ENCODE peak calls at places on chromosomes 1 and 21, in nine cellular contexts. I is fibroblast of lung, P is mammary epithelial cell, E is astrocyte, F is GM23338, V is neural progenitor cell, S is keratinocyte, Y is A673, G is DND-41. R is an unnamed sample.
A peak's percentile ranks its signal among the peaks of the same experiment; 100 is the strongest.

GRCh38 chr1:184507604-184508289 is 120.9 kb downstream of the C1orf21 start:
- DNase-seq in F (no peak), E (peak; percentile 48), S (no peak), I (peak; percentile 54), P (no peak), V (no peak), Y (no peak), G (no peak), R (no peak)

GRCh38 chr1:45834689-45835088 is 31.3 kb downstream of the MAST2 start:
- DNase-seq in P (no peak), Y (no peak), F (no peak), G (no peak), E (no peak), I (no peak), S (no peak), V (no peak), R (no peak)

GRCh38 chr1:24673336-24673735 is 30.2 kb downstream of the SRRM1 start:
- DNase-seq in V (no peak), Y (no peak), I (peak; percentile 46), F (no peak), E (peak; percentile 27), G (no peak), P (peak; percentile 38), S (no peak), R (no peak)

GRCh38 chr1:155005076-155005971 is 2.7 kb downstream of the ZBTB7B start:
- DNase-seq in S (no peak), F (no peak), V (no peak), P (no peak), I (peak; percentile 27), Y (no peak), E (no peak), G (no peak), R (no peak)

GRCh38 chr1:221849897-221850296 is 108.0 kb upstream of the DUSP10 start:
- DNase-seq in E (no peak), P (no peak), S (no peak), I (no peak), V (no peak), F (no peak), Y (no peak), G (no peak), R (no peak)

GRCh38 chr1:46181343-46182260 is 5.3 kb upstream of the P3R3URF start:
- DNase-seq in I (peak; percentile 59), F (no peak), E (peak; percentile 55), V (no peak), S (peak; percentile 60), Y (peak; percentile 49), P (peak; percentile 76), G (peak; percentile 67), R (no peak)

GRCh38 chr21:34205811-34206635 is 132.6 kb downstream of the MRPS6 start:
- DNase-seq in E (no peak), P (no peak), I (no peak), S (no peak), Y (peak; percentile 57), G (no peak), F (no peak), V (no peak), R (peak; percentile 84)

GRCh38 chr1:4108341-4108740 is 208.3 kb upstream of the C1orf174 start:
- DNase-seq in I (no peak), E (no peak), F (no peak), V (no peak), Y (peak; percentile 24), G (no peak), S (no peak), P (no peak), R (no peak)

GRCh38 chr21:46307625-46308024 is 16.0 kb downstream of the C21orf58 start:
- DNase-seq in I (peak; percentile 82), F (no peak), E (peak; percentile 79), S (no peak), P (peak; percentile 73), Y (no peak), V (no peak), G (no peak), R (no peak)

GRCh38 chr1:201074018-201074417 is 38.2 kb downstream of the CACNA1S start:
- DNase-seq in P (no peak), S (peak; percentile 26), I (no peak), Y (no peak), G (no peak), V (no peak), E (no peak), F (no peak), R (no peak)

GRCh38 chr1:201894343-201895119 is 5.8 kb downstream of the SHISA4 start:
- DNase-seq in S (no peak), F (peak; percentile 57), V (no peak), P (no peak), E (no peak), G (peak; percentile 19), I (no peak), Y (no peak), R (no peak)

GRCh38 chr1:23701996-23702395 is 10.4 kb downstream of the RPL11 start:
- DNase-seq in G (no peak), P (no peak), Y (no peak), I (no peak), S (no peak), F (no peak), V (no peak), E (no peak), R (no peak)

GRCh38 chr21:45977396-45977795 is 4.2 kb upstream of the COL6A1 start:
- DNase-seq in I (no peak), V (no peak), F (peak; percentile 71), G (no peak), Y (no peak), E (no peak), S (no peak), P (no peak), R (no peak)

GRCh38 chr1:235011064-235011598 is 117.5 kb downstream of the TOMM20 start:
- DNase-seq in P (no peak), E (no peak), S (no peak), G (peak; percentile 45), V (no peak), Y (no peak), F (no peak), I (no peak), R (no peak)

GRCh38 chr1:218361298-218362065 is 16.3 kb downstream of the TGFB2 start:
- DNase-seq in E (no peak), I (peak; percentile 51), S (no peak), G (no peak), Y (peak; percentile 69), V (peak; percentile 64), F (peak; percentile 47), P (no peak), R (peak; percentile 29)

DNA sequence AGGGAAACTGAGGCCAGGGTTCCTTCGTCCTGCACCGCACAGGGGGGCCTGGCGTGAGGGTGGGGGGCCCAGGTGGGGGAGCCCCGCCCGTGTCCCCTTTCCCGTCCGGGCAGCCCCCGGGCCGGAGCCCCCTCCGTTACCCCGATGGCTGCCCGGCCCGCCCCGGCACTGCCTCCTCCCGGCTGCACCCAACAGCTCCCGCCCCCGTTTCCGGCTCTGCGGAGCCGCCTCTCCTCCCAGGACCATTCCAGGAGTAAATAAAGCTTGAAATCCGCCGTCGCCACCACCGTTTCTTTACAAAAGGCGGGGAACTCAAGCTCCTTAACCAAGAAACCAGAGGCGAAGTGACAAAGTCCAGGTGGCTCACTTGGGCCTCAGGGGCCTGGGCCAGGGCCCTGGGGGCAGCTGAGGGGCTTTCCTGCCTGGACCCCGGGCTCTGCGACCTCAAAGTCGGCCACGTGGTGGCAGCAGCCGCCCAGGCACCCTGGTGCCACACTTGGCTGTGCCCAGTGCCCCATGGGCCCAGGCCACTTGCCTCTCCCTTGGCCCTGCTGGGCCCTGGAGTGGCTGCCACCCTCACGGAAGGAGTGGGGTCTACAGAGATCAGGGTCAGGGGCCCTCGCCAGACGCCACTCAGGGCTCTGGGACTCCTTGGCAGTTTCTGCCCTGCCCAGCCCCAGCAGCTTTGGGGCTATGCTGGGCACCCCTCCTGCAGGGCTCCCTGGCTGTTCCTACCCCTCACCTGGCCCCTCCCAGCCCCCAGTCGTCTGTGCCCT is 514 bp upstream of the FAAP20 start:
- DNase-seq in Y (peak; percentile 94), E (peak; percentile 61), G (peak; percentile 91), S (no peak), I (peak; percentile 79), P (peak; percentile 85), F (peak; percentile 89), V (peak; percentile 94), R (peak; percentile 79)
- TF ChIP-seq CTCF in Y (peak; percentile 96), E (peak; percentile 78), G (peak; percentile 91), S (peak; percentile 85), I (peak; percentile 81), P (peak; percentile 97), F (peak; percentile 95), V (peak; percentile 84), R (peak; percentile 91)

DNA sequence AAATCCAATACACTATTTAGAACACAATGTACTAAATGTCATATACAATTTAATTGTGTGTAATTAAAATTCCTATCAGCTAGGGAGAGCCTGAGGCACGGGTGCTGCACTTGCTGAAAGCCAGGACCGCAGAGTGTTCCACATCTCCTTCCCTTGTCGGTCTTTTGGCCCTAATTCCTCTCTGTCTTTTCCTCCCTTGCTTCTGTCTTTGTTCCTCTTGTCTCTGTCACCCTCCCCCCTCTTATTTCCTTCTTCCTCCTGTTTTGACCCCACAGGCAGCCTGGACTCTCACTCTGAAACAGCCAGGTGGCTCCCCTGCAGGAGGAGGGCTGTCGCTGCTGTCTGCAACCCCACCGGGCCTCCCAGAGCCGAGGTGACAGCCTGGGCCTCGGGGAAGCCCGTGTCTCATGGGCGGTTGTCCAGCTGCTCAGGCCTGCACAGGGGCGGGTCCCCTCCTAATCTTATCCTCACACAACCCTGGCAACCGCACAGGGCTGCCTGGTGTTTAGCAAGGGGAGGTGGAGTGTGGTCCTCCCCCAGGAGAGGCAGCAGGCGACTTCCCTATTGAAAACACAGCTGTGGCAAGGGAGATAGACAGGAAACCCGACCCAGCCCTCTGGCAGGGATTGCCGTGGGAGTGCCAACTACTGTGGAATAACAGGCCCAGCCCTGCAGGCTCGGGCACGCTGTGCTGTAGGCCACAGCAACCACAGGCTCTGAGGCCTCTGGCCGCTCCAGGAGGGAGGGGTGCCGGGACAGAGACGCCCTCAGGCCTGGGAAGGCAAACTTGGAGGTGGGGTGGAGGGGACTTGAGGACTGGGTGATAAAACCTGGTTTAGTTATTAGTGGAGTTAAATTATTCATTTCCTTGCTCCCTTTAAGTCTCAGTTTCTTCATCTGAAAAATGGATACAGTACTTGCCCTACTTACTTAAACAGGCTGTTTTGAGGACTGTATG is 68.8 kb upstream of the WDR26 start:
- DNase-seq in G (peak; percentile 79), I (peak; percentile 91), S (peak; percentile 96), V (peak; percentile 86), F (peak; percentile 87), P (peak; percentile 96), Y (peak; percentile 94), E (peak; percentile 86), R (peak; percentile 90)
- TF ChIP-seq EZH2 in G (no peak), I (no peak), S (no peak), V (no peak), F (no peak), P (no peak), Y (no peak), E (no peak), R (no peak)

DNA sequence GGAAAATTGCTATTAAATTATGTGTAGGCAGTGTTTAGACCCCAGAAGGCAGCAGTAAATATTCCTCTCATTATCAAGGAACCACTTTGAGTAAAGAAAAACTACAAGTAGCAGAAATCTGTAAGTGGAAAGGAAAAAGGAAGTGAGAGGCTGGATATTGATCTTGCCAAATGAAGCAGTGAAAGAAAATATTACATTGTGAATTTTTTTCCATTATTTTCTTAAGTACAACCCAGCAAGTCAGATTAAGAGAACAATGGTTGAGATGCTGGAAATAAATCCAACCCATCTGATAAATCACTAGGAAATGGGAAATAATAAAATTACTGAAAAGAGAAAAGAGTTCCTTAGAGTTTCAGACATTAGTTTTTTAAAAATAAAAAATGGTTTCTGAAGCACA is 106.7 kb downstream of the HMCN1 start:
- DNase-seq in Y (no peak), F (no peak), E (no peak), V (no peak), G (no peak), I (no peak), P (no peak), S (no peak), R (no peak)
- H3K36me3 ChIP-seq in Y (peaks cover 10% of the 10 kb centered on the region), F (no peaks in the 10 kb centered on the region), E (no peaks in the 10 kb centered on the region), V (no peaks in the 10 kb centered on the region), G (no peaks in the 10 kb centered on the region), I (no peaks in the 10 kb centered on the region), P (no peaks in the 10 kb centered on the region), S (no peaks in the 10 kb centered on the region), R (no peaks in the 10 kb centered on the region)

GRCh38 chr1:72845342-72845741 is 563.0 kb upstream of the NEGR1 start:
- DNase-seq in G (no peak), F (peak; percentile 78), P (peak; percentile 3), V (peak; percentile 58), S (no peak), I (peak; percentile 8), E (peak; percentile 1), Y (peak; percentile 49), R (no peak)
- TF ChIP-seq CTCF in G (peak; percentile 17), F (peak; percentile 80), P (no peak), V (peak; percentile 58), S (no peak), I (no peak), E (peak; percentile 35), Y (peak; percentile 54), R (no peak)

R was measured in MM.1S.